ENCODE peak calls at places on chromosomes 3 and 15, in eight cellular contexts. H is right atrium auricular region, W is lower lobe of right lung, S is transverse colon, J is prostate gland, U is OCI-LY7, T is PC-3, B is IMR-90. L is an unnamed sample. For H3K4me1, the result is how much of the 10 kb centered on the place peaks cover.

GRCh38 chr3:177201707-177202397 is 4.6 kb upstream of the TBL1XR1 start:
- DNase-seq in S (peak), T (peak), W (no peak), J (no peak), U (peak), H (peak), B (peak), L (peak)

GRCh38 chr3:124137264-124137663 is 145.3 kb upstream of the ROPN1 start:
- DNase-seq in B (no peak), T (peak), W (no peak), H (no peak), U (no peak), J (no peak), S (no peak), L (no peak)

GRCh38 chr3:57934373-57934772 is 73.8 kb upstream of the FLNB start:
- DNase-seq in J (no peak), H (no peak), S (no peak), U (no peak), B (no peak), T (no peak), W (no peak), L (no peak)

GRCh38 chr15:77869021-77869895 is 208.3 kb downstream of the TBC1D2B start:
- DNase-seq in T (peak), J (no peak), H (no peak), U (no peak), W (peak), S (no peak), B (no peak), L (no peak)

GRCh38 chr3:115418583-115418982 is 204.7 kb upstream of the GAP43 start:
- DNase-seq in J (no peak), H (no peak), S (no peak), U (peak), B (no peak), T (no peak), W (no peak), L (no peak)

GRCh38 chr3:37766220-37766605 is 95.5 kb upstream of the CTDSPL start:
- DNase-seq in H (no peak), W (no peak), S (no peak), U (no peak), J (no peak), T (no peak), B (no peak), L (no peak)

GRCh38 chr3:60085649-60086048 is 1035.8 kb upstream of the CFAP20DC start:
- DNase-seq in T (no peak), S (no peak), W (no peak), J (no peak), B (no peak), U (no peak), H (no peak), L (no peak)

GRCh38 chr3:9301798-9302197 is 52.4 kb upstream of the SRGAP3 start:
- DNase-seq in U (no peak), T (peak), S (no peak), W (no peak), B (no peak), H (no peak), J (no peak), L (no peak)

GRCh38 chr3:191334359-191334893 is 4.1 kb upstream of the UTS2B start:
- DNase-seq in U (no peak), W (no peak), H (no peak), J (no peak), S (no peak), B (no peak), T (no peak), L (no peak)

GRCh38 chr3:14600856-14601610 is 50.5 kb upstream of the CCDC174 start:
- DNase-seq in W (no peak), H (no peak), U (no peak), T (no peak), B (no peak), J (no peak), S (no peak), L (no peak)

GRCh38 chr3:38644016-38644661 is 5.3 kb downstream of the SCN5A start:
- DNase-seq in B (no peak), W (no peak), H (peak), S (no peak), T (no peak), J (no peak), U (no peak), L (no peak)

GRCh38 chr3:69433938-69434263 is 48.0 kb upstream of the FRMD4B start:
- DNase-seq in H (no peak), B (peak), T (peak), S (no peak), W (no peak), U (no peak), J (no peak), L (no peak)

GRCh38 chr3:121998030-121998580 is 23.9 kb downstream of the ILDR1 start:
- DNase-seq in H (no peak), U (peak), J (no peak), B (peak), T (peak), W (no peak), S (no peak), L (no peak)

GRCh38 chr15:69145694-69146492 is 14.5 kb upstream of the GLCE start:
- DNase-seq in U (no peak), J (no peak), S (no peak), H (no peak), T (no peak), W (no peak), B (peak), L (no peak)

GRCh38 chr3:14214764-14215163 is 36.1 kb downstream of the LSM3 start:
- DNase-seq in U (no peak), J (no peak), W (no peak), H (no peak), B (no peak), S (peak), T (no peak), L (no peak)

GRCh38 chr15:100043732-100044131 is 298.0 kb downstream of the ADAMTS17 start:
- DNase-seq in J (no peak), T (no peak), U (no peak), B (no peak), W (no peak), S (no peak), H (no peak), L (no peak)

GRCh38 chr3:39142067-39142466 is 11.3 kb downstream of the CSRNP1 start:
- DNase-seq in B (no peak), H (no peak), J (peak), W (no peak), U (no peak), S (peak), T (no peak), L (no peak)

GRCh38 chr3:151091685-151092352 is 6.4 kb downstream of the MED12L start:
- DNase-seq in T (peak), W (no peak), J (no peak), H (no peak), U (no peak), B (peak), S (no peak), L (no peak)

GRCh38 chr15:25474251-25474650 is 35.4 kb upstream of the UBE3A start:
- DNase-seq in J (no peak), H (no peak), S (no peak), T (no peak), W (no peak), B (no peak), U (no peak), L (no peak)

GRCh38 chr15:74227968-74228722 is 8.0 kb upstream of the CCDC33 start:
- DNase-seq in W (no peak), U (no peak), J (no peak), B (no peak), H (no peak), T (no peak), S (peak), L (no peak)

GRCh38 chr3:45127130-45127822 is 18.9 kb downstream of the CDCP1 start:
- DNase-seq in B (no peak), S (no peak), U (no peak), J (no peak), T (peak), H (no peak), W (no peak), L (no peak)

GRCh38 chr3:126389112-126389791 is 5.5 kb upstream of the CFAP100 start:
- DNase-seq in B (peak), S (peak), T (peak), J (peak), H (peak), U (peak), W (peak), L (no peak)

GRCh38 chr3:45126730-45127129 is 19.4 kb downstream of the CDCP1 start:
- DNase-seq in S (peak), J (no peak), W (no peak), U (no peak), H (no peak), T (peak), B (no peak), L (no peak)

GRCh38 chr3:100506355-100506754 is 13.9 kb downstream of the TMEM45A start:
- DNase-seq in S (no peak), T (no peak), H (no peak), U (no peak), B (peak), J (no peak), W (no peak), L (no peak)

GRCh38 chr3:28317438-28318022 is 31.0 kb upstream of the ZCWPW2 start:
- DNase-seq in S (peak), J (no peak), H (no peak), W (no peak), U (peak), T (peak), B (peak), L (peak)

GRCh38 chr3:67083277-67083676 is 85.2 kb downstream of the KBTBD8 start:
- DNase-seq in H (no peak), J (no peak), W (no peak), S (no peak), B (peak), T (peak), U (peak), L (no peak)

GRCh38 chr3:100609963-100610362 is 562 bp downstream of the ADGRG7 start:
- DNase-seq in U (no peak), J (no peak), B (no peak), W (no peak), H (no peak), T (no peak), S (no peak), L (no peak)

GRCh38 chr15:98043160-98044059 is 82.9 kb downstream of the ARRDC4 start:
- DNase-seq in B (no peak), T (no peak), H (peak), J (no peak), U (no peak), S (no peak), W (no peak), L (no peak)

GRCh38 chr15:34892963-34893591 is 76.5 kb downstream of the AQR start:
- DNase-seq in W (no peak), H (no peak), T (no peak), B (no peak), S (no peak), U (no peak), J (no peak), L (no peak)

GRCh38 chr15:95668201-95668600 is 662.3 kb upstream of the NR2F2 start:
- DNase-seq in S (no peak), T (no peak), H (no peak), U (no peak), J (no peak), W (no peak), B (no peak), L (no peak)

GRCh38 chr3:177811111-177811510 is 613.8 kb upstream of the TBL1XR1 start:
- DNase-seq in J (no peak), U (no peak), H (no peak), T (no peak), B (no peak), S (no peak), W (no peak), L (no peak)

GRCh38 chr3:165712382-165712781 is 124.8 kb downstream of the BCHE start:
- DNase-seq in S (no peak), T (no peak), B (no peak), W (no peak), U (no peak), J (no peak), H (no peak), L (no peak)

GRCh38 chr3:151012753-151013152 is 40.2 kb upstream of the CLRN1 start:
- DNase-seq in T (no peak), J (no peak), W (no peak), S (no peak), B (no peak), H (no peak), U (no peak), L (no peak)

GRCh38 chr15:86852741-86853140 is 773.1 kb downstream of the AGBL1 start:
- DNase-seq in S (no peak), W (no peak), B (no peak), H (no peak), T (peak), J (no peak), U (no peak), L (no peak)

GRCh38 chr15:32729700-32730099 is 11.9 kb downstream of the GREM1 start:
- DNase-seq in T (no peak), S (no peak), U (no peak), H (no peak), W (no peak), J (no peak), B (no peak), L (no peak)

GRCh38 chr3:20380310-20380709 is 194.3 kb upstream of the SGO1 start:
- DNase-seq in H (no peak), J (no peak), U (no peak), T (no peak), B (no peak), W (no peak), S (no peak), L (no peak)

GRCh38 chr3:134327594-134327975 is 46.7 kb downstream of the AMOTL2 start:
- DNase-seq in H (no peak), T (peak), J (no peak), U (no peak), W (no peak), S (no peak), B (peak), L (no peak)

GRCh38 chr3:48505146-48505545 is 1.2 kb upstream of the SHISA5 start:
- DNase-seq in W (no peak), H (no peak), B (no peak), U (no peak), S (no peak), T (no peak), J (no peak), L (no peak)
- H3K4me3 ChIP-seq in W (peak), H (no peak), B (no peak), U (no peak), S (no peak), T (no peak), J (no peak), L (peak)

GRCh38 chr3:11591401-11592266 is 52.1 kb downstream of the VGLL4 start:
- DNase-seq in J (no peak), U (no peak), S (no peak), H (no peak), B (peak), T (peak), W (no peak), L (no peak)

GRCh38 chr3:11592460-11593298 is 51.0 kb downstream of the VGLL4 start:
- DNase-seq in J (no peak), T (no peak), B (peak), H (no peak), U (no peak), W (no peak), S (no peak), L (no peak)

GRCh38 chr3:11596387-11596786 is 47.3 kb downstream of the VGLL4 start:
- DNase-seq in B (no peak), W (no peak), S (no peak), H (peak), T (no peak), J (no peak), U (no peak), L (no peak)

GRCh38 chr3:11591006-11591360 is 52.7 kb downstream of the VGLL4 start:
- DNase-seq in S (no peak), J (no peak), T (no peak), H (no peak), W (no peak), B (peak), U (no peak), L (no peak)

DNA sequence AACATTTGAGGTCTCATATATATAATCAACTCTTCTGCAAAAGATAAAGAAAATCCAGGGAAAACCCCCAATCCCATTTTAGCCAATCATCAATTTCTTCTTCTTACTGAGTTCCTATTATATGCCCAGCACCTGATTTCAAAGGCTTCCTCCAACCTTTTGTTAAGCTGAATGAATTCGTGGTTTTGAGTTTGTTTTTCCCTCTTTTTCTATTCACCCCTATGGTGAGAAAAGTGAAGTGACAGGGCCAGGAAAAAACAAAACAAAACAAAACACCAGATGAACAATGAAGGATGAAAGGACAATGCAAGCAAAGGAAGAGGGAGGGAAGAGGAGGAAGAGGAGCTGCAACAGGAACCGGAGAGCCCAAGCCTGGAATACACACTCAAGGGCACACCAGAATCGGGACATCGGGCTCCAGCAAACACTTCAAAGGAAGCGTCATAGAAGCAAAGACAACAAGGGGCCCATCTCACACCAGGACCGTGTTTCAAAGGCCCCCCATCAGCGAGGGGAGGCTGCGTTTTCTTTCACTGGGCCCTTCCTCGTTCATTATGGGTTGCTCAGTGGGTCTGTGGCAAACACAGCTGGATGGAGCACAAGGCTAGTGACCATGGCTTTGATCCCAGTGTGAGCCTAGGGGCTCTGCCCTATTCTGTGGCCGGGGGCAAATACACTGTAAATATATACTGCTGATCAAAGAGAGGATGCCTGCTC is 50.2 kb downstream of the VGLL4 start:
- DNase-seq in W (no peak), J (no peak), T (no peak), U (no peak), H (no peak), B (no peak), S (no peak), L (no peak)
- H3K4me1 ChIP-seq in W (under half), J (under half), T (under half), U (under half), H (half or more), B (under half), S (half or more), L (under half)

DNA sequence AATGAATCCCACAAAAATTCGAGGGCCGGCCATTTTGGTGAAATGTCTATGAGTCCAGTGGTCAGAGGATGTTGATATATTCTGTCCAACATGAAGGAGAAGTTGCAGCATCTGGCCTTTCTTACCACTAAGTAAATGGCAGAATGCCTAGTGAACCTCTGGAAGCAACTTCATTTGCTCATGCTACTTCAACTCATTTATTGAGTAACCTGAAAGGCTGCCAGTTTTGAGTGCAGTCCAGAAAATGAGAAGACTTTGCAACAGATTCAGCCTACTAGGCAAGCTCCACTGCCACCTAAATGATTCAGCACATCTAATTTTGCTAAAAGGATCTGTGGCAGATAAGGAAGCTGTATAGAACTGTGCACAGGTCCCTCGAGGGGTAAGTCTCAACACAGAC is 265.0 kb downstream of the OPA1 start:
- DNase-seq in S (no peak), W (no peak), B (peak), T (peak), U (no peak), H (peak), J (peak), L (no peak)
- H3K27ac ChIP-seq in S (no peak), W (no peak), B (no peak), T (peak), U (no peak), H (no peak), J (no peak), L (no peak)

DNA sequence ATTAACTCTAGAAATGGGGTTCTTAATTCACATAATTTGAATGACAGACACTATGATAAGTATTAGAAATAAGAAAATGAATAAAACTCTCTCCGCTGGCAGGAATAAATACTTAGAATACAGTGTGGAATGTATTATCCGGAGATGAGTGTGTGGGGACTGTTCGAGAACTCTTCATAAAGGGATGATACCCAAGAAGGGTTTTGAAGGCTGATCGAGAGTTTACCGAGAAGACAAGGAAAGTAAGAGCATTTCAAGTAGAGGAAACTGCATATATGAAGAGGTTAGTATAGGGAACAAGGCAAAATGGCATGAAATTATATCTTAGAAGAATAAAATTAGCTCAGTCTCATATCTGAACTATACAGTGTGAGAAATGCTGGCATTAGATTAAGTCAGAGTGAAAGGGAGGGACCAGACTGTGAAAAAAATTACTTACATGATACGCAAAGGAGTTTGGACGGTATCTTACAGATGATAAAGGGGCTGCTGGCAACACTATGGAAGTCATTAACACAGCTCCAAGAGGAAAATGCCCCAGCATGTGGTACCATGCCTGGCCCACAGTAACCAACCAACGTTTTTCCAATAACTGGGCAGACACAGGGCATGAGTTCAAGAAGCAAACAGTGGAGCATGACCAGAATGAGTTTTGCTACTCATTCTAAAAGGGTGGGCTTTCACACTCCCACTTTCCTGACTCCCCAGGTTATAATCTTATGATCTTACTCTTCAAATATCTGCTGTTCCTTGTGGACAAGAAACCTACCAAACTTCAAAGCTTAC is 6.5 kb downstream of the DCBLD2 start:
- DNase-seq in W (no peak), B (no peak), T (no peak), J (no peak), H (no peak), U (no peak), S (no peak), L (no peak)
- H3K4me3 ChIP-seq in W (no peak), B (no peak), T (peak), J (no peak), H (no peak), U (no peak), S (no peak), L (no peak)

DNA sequence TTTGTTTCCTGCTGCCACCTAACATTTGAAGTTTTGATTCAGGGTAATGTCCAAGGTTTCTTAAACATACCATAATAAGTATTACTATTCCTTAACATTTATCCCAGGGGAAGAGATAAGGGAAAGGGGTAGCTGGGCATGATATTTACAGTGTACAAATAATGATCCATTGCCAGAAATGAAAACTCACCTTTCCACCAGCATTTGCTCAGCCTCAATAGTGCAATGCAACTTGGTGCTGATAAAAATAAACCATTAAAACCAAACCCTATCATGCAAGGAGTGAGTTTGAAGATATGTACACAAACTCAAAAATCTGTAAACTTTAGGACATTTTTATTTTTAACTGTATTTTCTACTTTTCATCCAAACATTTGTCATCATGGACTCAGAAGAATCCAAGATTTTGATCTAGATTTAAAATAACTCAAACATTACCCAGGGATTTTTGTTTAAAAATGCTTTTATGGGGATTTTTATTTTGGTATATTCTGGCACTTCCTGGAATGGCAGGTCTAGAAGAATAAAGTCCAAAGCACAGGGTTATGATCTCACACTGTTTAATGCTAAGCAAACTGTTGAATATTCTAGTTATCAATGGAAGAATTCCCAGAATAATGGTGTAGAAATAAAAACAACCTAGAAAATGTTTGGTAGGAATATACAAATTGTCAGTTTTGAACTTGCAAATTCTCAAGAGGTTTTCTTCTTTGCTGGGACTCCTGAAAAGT is 32.5 kb upstream of the SLC2A2 start:
- DNase-seq in B (no peak), W (no peak), J (no peak), U (no peak), S (no peak), T (no peak), H (no peak), L (no peak)
- H3K4me1 ChIP-seq in B (under half), W (under half), J (under half), U (under half), S (under half), T (under half), H (under half), L (under half)

GRCh38 chr15:57504599-57504940 is 87.1 kb upstream of the MYZAP start:
- DNase-seq in U (no peak), J (no peak), T (no peak), S (no peak), B (no peak), H (no peak), W (no peak), L (no peak)
- H3K27ac ChIP-seq in U (no peak), J (peak), T (peak), S (no peak), B (no peak), H (peak), W (peak), L (no peak)